ENCODE peak calls at places on chromosomes 4 and X, in five cellular contexts. A is CD8-positive, alpha-beta T cell; C is cardiac muscle cell; S is osteoblast; Z is colonic mucosa. W is an unnamed sample.

GRCh38 chr4:138251904-138252303 is 9.8 kb upstream of the SLC7A11 start:
- DNase-seq in Z (no peak), C (no peak), S (peak; percentile 45), A (no peak), W (no peak)

GRCh38 chrX:11261260-11261659 is 32.0 kb upstream of the AMELX start:
- DNase-seq in Z (no peak), A (no peak), S (no peak), C (no peak), W (no peak)

GRCh38 chr4:43757147-43757546 is 691.5 kb downstream of the KCTD8 start:
- DNase-seq in C (no peak), A (no peak), Z (no peak), S (no peak), W (no peak)

GRCh38 chrX:34371740-34372139 is 239.6 kb upstream of the FAM47A start:
- DNase-seq in A (no peak), S (no peak), C (no peak), Z (no peak), W (no peak)

GRCh38 chrX:38055170-38055847 is 49.0 kb downstream of the SYTL5 start:
- DNase-seq in S (peak; percentile 59), Z (no peak), A (no peak), C (no peak), W (no peak)

GRCh38 chrX:147522986-147523385 is 388.7 kb upstream of the FMR1 start:
- DNase-seq in S (no peak), A (no peak), Z (no peak), C (no peak), W (no peak)

GRCh38 chrX:17605676-17606075 is 131.6 kb upstream of the SCML1 start:
- DNase-seq in A (no peak), Z (no peak), C (no peak), S (no peak), W (no peak)

GRCh38 chr4:6777636-6778281 is 4.8 kb upstream of the KIAA0232 start:
- DNase-seq in A (no peak), Z (no peak), C (no peak), S (peak; percentile 23), W (no peak)

GRCh38 chrX:46330981-46331380 is 214.2 kb downstream of the ZNF674 start:
- DNase-seq in C (no peak), S (no peak), A (no peak), Z (no peak), W (no peak)

GRCh38 chr4:8580321-8581093 is at the start of gene GPR78:
- DNase-seq in A (no peak), C (peak; percentile 93), S (peak; percentile 97), Z (peak; percentile 43), W (no peak)

GRCh38 chr4:55318135-55318534 is 27.9 kb upstream of the SRD5A3 start:
- DNase-seq in Z (no peak), C (no peak), S (no peak), A (no peak), W (no peak)

GRCh38 chrX:118216488-118216887 is 99.9 kb upstream of the KLHL13 start:
- DNase-seq in Z (peak; percentile 60), A (no peak), C (peak; percentile 2), S (peak; percentile 41), W (no peak)

GRCh38 chr4:130359537-130359936 is 1263.6 kb downstream of the C4orf33 start:
- DNase-seq in Z (no peak), A (no peak), C (no peak), S (no peak), W (no peak)

GRCh38 chrX:108361316-108361715 is 76.9 kb downstream of the COL4A6 start:
- DNase-seq in C (no peak), S (no peak), A (no peak), Z (no peak), W (no peak)

GRCh38 chr4:141851246-141851891 is 215.0 kb downstream of the IL15 start:
- DNase-seq in A (no peak), S (no peak), C (no peak), Z (no peak), W (no peak)

GRCh38 chr4:1686440-1687036 is 2.4 kb upstream of the FAM53A start:
- DNase-seq in A (no peak), Z (no peak), S (peak; percentile 41), C (no peak), W (no peak)

GRCh38 chrX:129938081-129938480 is 32.1 kb downstream of the UTP14A start:
- DNase-seq in Z (no peak), S (no peak), A (no peak), C (no peak), W (no peak)

GRCh38 chr4:122766353-122766705 is 33.8 kb downstream of the BBS12 start:
- DNase-seq in S (no peak), A (no peak), Z (no peak), C (no peak), W (no peak)

GRCh38 chr4:183008492-183008891 is 90.6 kb upstream of the WWC2 start:
- DNase-seq in C (no peak), S (no peak), A (no peak), Z (no peak), W (no peak)
- H3K27me3 ChIP-seq in C (peaks cover 37% of the 10 kb centered on the region), S (peaks cover 38% of the 10 kb centered on the region), A (no peaks in the 10 kb centered on the region), Z (no peaks in the 10 kb centered on the region), W (no peaks in the 10 kb centered on the region)

GRCh38 chr4:185256444-185256843 is 47.0 kb downstream of the SNX25 start:
- DNase-seq in A (no peak), Z (no peak), C (no peak), S (no peak), W (no peak)
- H3K4me3 ChIP-seq in A (no peak overlapping the region), Z (no peak overlapping the region), C (no peak overlapping the region), S (no peak overlapping the region), W (no peak overlapping the region)

GRCh38 chr4:42151568-42152506 is 618 bp downstream of the BEND4 start:
- DNase-seq in A (no peak), C (peak; percentile 72), Z (peak; percentile 26), S (no peak), W (no peak)
- H3K27me3 ChIP-seq in A (peaks cover 10% of the 10 kb centered on the region), C (peaks cover 59% of the 10 kb centered on the region), Z (peaks cover 33% of the 10 kb centered on the region), S (peaks cover 53% of the 10 kb centered on the region), W (peaks cover 7% of the 10 kb centered on the region)

DNA sequence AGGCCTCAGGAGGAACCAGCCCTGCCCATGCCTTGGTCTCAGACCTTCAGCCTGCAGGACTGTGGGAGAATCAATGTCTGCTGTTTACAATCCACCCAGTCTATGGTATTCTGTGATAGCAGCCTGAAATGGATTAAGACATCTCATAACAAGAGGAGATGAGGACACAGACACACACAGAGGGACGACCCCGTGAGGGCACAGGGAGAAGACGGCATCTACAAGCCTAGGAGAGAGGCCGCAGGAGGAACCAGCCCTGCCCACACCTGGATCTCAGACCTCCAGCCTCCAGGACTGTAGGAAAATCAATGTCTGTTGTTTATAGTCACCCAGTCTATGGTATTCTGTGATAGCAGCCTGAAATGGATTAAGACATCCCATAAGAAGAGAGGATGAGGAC is 3.3 kb downstream of the SLC25A6 start:
- DNase-seq in S (no peak), C (no peak), Z (no peak), A (no peak), W (no peak)
- H3K4me3 ChIP-seq in S (no peak overlapping the region), C (no peak overlapping the region), Z (no peak overlapping the region), A (no peak overlapping the region), W (no peak overlapping the region)